ENCODE peak calls at places on chromosomes 6 and 20, in nine cellular contexts. X is upper lobe of left lung, F is sigmoid colon, B is HL-60, U is prostate gland, G is HepG2, Y is H1, Z is Panc1, A is stomach. K is an unnamed sample.

GRCh38 chr6:100267002-100267401 is 197.7 kb downstream of the SIM1 start:
- DNase-seq in X (no peak), F (no peak), B (no peak), U (no peak), G (no peak), Y (no peak), Z (no peak), A (no peak), K (no peak)

GRCh38 chr20:1119128-1119505 is 715 bp downstream of the PSMF1 start:
- DNase-seq in X (no peak), F (no peak), B (no peak), U (no peak), G (peak), Y (no peak), Z (no peak), A (no peak), K (no peak)

GRCh38 chr20:58054744-58055373 is 173.6 kb downstream of the ANKRD60 start:
- DNase-seq in X (peak), F (no peak), B (no peak), U (peak), G (no peak), Y (peak), Z (no peak), A (no peak), K (peak)

GRCh38 chr20:18087054-18087453 is 29.3 kb upstream of the OVOL2 start:
- DNase-seq in X (no peak), F (no peak), B (no peak), U (no peak), G (no peak), Y (no peak), Z (no peak), A (no peak), K (no peak)

GRCh38 chr20:58179432-58180099 is 48.9 kb downstream of the ANKRD60 start:
- DNase-seq in X (peak), F (peak), B (no peak), U (peak), G (peak), Y (peak), Z (no peak), A (peak), K (no peak)

GRCh38 chr6:169782966-169783760 is 31.7 kb downstream of the ERMARD start:
- DNase-seq in X (no peak), F (no peak), B (no peak), U (no peak), G (no peak), Y (peak), Z (no peak), A (no peak), K (no peak)

GRCh38 chr20:60104980-60105379 is 146.8 kb downstream of the CDH26 start:
- DNase-seq in X (no peak), F (no peak), B (no peak), U (no peak), G (no peak), Y (peak), Z (no peak), A (no peak), K (no peak)

GRCh38 chr6:138655828-138656227 is 117.7 kb upstream of the CCDC28A start:
- DNase-seq in X (no peak), F (no peak), B (no peak), U (no peak), G (no peak), Y (no peak), Z (no peak), A (no peak), K (no peak)

GRCh38 chr6:15384901-15385300 is 139.0 kb downstream of the JARID2 start:
- DNase-seq in X (no peak), F (no peak), B (no peak), U (peak), G (no peak), Y (no peak), Z (no peak), A (no peak), K (no peak)

GRCh38 chr20:43962518-43962917 is 47.9 kb downstream of the TOX2 start:
- DNase-seq in X (no peak), F (no peak), B (no peak), U (no peak), G (no peak), Y (no peak), Z (no peak), A (no peak), K (no peak)

GRCh38 chr20:31607640-31608255 is 2.7 kb downstream of the ID1 start:
- DNase-seq in X (no peak), F (no peak), B (no peak), U (no peak), G (peak), Y (no peak), Z (no peak), A (no peak), K (no peak)

DNA sequence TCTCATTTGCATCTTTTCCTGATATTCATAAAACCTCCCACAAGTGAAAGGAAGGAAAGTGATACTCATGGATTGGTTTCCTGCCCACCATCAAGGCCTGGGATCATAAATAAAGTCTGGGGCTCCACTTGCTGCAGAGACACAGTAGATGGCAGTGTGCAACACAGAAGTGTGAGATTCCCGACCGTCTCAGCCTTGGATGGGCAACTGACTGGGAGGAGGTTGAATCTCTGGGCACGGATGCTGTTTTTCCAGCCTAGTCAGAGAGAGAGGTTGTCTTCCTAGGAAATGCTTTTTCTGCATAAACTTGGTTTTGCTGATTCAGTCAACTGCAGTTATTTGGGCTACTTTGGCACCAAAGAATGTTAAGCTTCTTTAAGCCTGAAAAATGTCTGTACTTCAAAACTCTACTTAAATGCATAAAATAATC is 9.9 kb upstream of the RFPL4B start:
- DNase-seq in X (no peak), F (peak), B (no peak), U (peak), G (peak), Y (peak), Z (peak), A (peak), K (no peak)
- TF ChIP-seq CTCF in X (peak), F (no peak), B (no peak), U (peak), G (peak), Y (peak), Z (peak), A (peak), K (peak)

DNA sequence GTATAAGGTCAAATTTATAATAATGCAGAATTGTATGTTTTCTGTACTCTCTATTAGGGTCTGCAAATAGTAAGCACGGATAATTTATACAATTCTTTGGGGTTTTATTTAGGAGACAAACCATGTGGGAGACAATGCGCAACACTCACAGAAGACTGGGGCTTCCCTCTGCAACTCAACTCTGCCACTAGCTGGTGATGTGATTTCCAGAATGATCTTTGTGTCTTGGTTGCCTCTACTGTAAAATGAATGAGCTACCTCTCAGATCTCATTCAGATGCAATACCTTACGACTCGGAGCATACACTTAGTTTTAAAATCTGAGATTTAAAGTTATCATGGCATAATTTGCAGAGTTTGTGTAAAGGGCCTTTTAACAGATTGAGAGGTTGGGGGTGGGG is 6.4 kb downstream of the MAN1A1 start:
- DNase-seq in X (no peak), F (no peak), B (no peak), U (no peak), G (no peak), Y (no peak), Z (no peak), A (no peak), K (no peak)
- H3K4me3 ChIP-seq in X (no peak), F (no peak), B (no peak), U (no peak), G (peak), Y (no peak), Z (no peak), A (peak), K (no peak)

GRCh38 chr6:21244897-21245470 is 348.6 kb upstream of the SOX4 start:
- DNase-seq in X (no peak), F (no peak), B (no peak), U (no peak), G (no peak), Y (no peak), Z (no peak), A (no peak), K (no peak)
- TF ChIP-seq POLR2AphosphoS5 in X (no peak), F (no peak), B (no peak), U (no peak), G (no peak), Y (no peak), Z (no peak), A (no peak), K (no peak)

GRCh38 chr20:8062781-8063180 is 43.2 kb upstream of the TMX4 start:
- DNase-seq in X (no peak), F (no peak), B (no peak), U (no peak), G (no peak), Y (no peak), Z (no peak), A (no peak), K (no peak)

GRCh38 chr20:8067082-8067481 is 47.5 kb upstream of the TMX4 start:
- DNase-seq in X (no peak), F (no peak), B (no peak), U (no peak), G (no peak), Y (no peak), Z (no peak), A (no peak), K (no peak)

GRCh38 chr20:8060977-8061376 is 41.4 kb upstream of the TMX4 start:
- DNase-seq in X (no peak), F (no peak), B (no peak), U (no peak), G (no peak), Y (no peak), Z (no peak), A (no peak), K (no peak)

GRCh38 chr20:8066662-8067061 is 47.1 kb upstream of the TMX4 start:
- DNase-seq in X (no peak), F (no peak), B (no peak), U (no peak), G (no peak), Y (no peak), Z (no peak), A (no peak), K (no peak)
- TF ChIP-seq CTCF in X (no peak), F (no peak), B (no peak), U (no peak), G (no peak), Y (no peak), Z (no peak), A (no peak), K (no peak)

DNA sequence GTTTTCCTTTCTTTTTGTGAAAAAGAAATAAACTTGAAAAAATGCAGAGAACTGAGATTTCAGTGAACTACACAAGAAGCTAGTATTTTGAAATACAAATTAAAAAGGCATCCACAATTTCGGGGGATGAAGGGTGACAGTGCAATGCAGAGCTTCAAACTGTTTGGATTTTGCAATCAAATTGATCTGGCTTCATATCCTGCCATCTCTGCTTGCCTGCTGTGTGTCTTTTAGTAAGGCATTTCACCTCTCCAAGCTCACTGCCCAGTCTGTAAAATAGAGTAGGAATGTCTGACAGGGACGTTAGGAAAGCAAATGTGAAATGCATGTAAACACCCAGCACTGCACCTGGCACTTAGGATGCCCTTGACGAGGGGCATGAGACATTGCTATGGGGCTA is 258.0 kb downstream of the HACE1 start:
- DNase-seq in X (no peak), F (no peak), B (no peak), U (no peak), G (no peak), Y (no peak), Z (no peak), A (no peak), K (no peak)
- H3K4me3 ChIP-seq in X (no peak), F (no peak), B (no peak), U (no peak), G (no peak), Y (no peak), Z (no peak), A (no peak), K (no peak)

DNA sequence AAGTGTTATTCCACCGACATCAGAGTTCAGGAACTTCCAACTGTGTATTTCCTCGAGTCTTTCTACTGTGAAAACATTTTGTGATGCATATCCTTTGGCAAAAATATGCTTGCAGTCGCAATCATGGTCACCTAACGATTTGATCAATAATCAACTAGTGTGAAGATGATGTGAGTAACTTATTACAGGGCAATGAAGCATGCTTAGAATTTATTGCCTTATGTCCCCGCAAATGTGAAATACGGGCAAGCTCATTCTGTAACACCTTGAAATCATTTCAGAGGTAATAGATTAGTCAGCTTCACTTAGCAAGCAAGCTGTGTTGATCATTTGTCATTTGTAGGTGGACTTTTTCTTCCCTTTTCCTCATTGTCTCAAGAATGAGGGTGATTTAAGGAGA is 67.9 kb upstream of the DOK5 start:
- DNase-seq in X (no peak), F (no peak), B (no peak), U (no peak), G (no peak), Y (no peak), Z (no peak), A (no peak), K (no peak)
- TF ChIP-seq POLR2AphosphoS5 in X (no peak), F (no peak), B (no peak), U (no peak), G (no peak), Y (no peak), Z (no peak), A (no peak), K (no peak)

GRCh38 chr6:47690209-47690608 is 8.2 kb upstream of the ADGRF4 start:
- DNase-seq in X (no peak), F (no peak), B (no peak), U (no peak), G (no peak), Y (no peak), Z (no peak), A (no peak), K (peak)
- TF ChIP-seq CTCF in X (no peak), F (no peak), B (no peak), U (no peak), G (peak), Y (peak), Z (peak), A (no peak), K (no peak)

K was measured in esophagus muscularis mucosa.